ENCODE peak calls at places on chromosome 9, in five cellular contexts. R is AG08396, B is fibroblast of lung, N is heart right ventricle, C is LoVo. V is an unnamed sample.
A peak's percentile ranks its signal among the peaks of the same experiment; 100 is the strongest.

GRCh38 chr9:110130791-110131416 is 77.1 kb downstream of the C9orf152 start:
- DNase-seq in R (no peak), B (no peak), N (no peak), C (no peak), V (no peak)

GRCh38 chr9:92406506-92406905 is 2.1 kb upstream of the OGN start:
- DNase-seq in R (no peak), B (peak; percentile 50), N (peak; percentile 38), C (no peak), V (no peak)

GRCh38 chr9:32350682-32351081 is 33.8 kb upstream of the ACO1 start:
- DNase-seq in R (no peak), B (peak; percentile 17), N (no peak), C (peak; percentile 22), V (no peak)

GRCh38 chr9:84238652-84239051 is 101.9 kb downstream of the SLC28A3 start:
- DNase-seq in R (no peak), B (no peak), N (no peak), C (no peak), V (no peak)

GRCh38 chr9:16671591-16672137 is 198.8 kb downstream of the BNC2 start:
- DNase-seq in R (no peak), B (peak; percentile 86), N (no peak), C (no peak), V (peak; percentile 42)

GRCh38 chr9:87007711-87008360 is 60.5 kb upstream of the GAS1 start:
- DNase-seq in R (no peak), B (no peak), N (no peak), C (no peak), V (no peak)

GRCh38 chr9:36603006-36603405 is 30.3 kb downstream of the MELK start:
- DNase-seq in R (peak; percentile 47), B (peak; percentile 36), N (no peak), C (no peak), V (no peak)

GRCh38 chr9:88809371-88809770 is 181.9 kb upstream of the S1PR3 start:
- DNase-seq in R (no peak), B (no peak), N (no peak), C (no peak), V (no peak)

GRCh38 chr9:94084314-94084713 is at the start of gene PTPDC1:
- DNase-seq in R (peak; percentile 55), B (peak; percentile 76), N (peak; percentile 54), C (no peak), V (peak; percentile 62)

GRCh38 chr9:2260401-2261306 is 245.5 kb downstream of the SMARCA2 start:
- DNase-seq in R (peak; percentile 54), B (peak; percentile 67), N (no peak), C (peak; percentile 13), V (no peak)

GRCh38 chr9:116394070-116394469 is 240.5 kb downstream of the PAPPA start:
- DNase-seq in R (no peak), B (no peak), N (no peak), C (no peak), V (no peak)

GRCh38 chr9:105007143-105007542 is 79.2 kb upstream of the ABCA1 start:
- DNase-seq in R (peak; percentile 59), B (peak; percentile 96), N (peak; percentile 8), C (no peak), V (peak; percentile 38)

GRCh38 chr9:122562134-122562760 is 9.3 kb downstream of the OR1N2 start:
- DNase-seq in R (no peak), B (no peak), N (no peak), C (no peak), V (no peak)

GRCh38 chr9:137448569-137448962 is 7.4 kb upstream of the ENTPD8 start:
- DNase-seq in R (no peak), B (no peak), N (no peak), C (no peak), V (no peak)

GRCh38 chr9:96417051-96417586 is 1.1 kb downstream of the ZNF367 start:
- DNase-seq in R (peak; percentile 94), B (peak; percentile 74), N (peak; percentile 90), C (peak; percentile 83), V (peak; percentile 30)

GRCh38 chr9:7185612-7186011 is 427.8 kb downstream of the KDM4C start:
- DNase-seq in R (peak; percentile 69), B (peak; percentile 95), N (no peak), C (peak; percentile 70), V (peak; percentile 58)

GRCh38 chr9:87677776-87678587 is 47.9 kb upstream of the CTSL start:
- DNase-seq in R (no peak), B (no peak), N (no peak), C (no peak), V (no peak)

GRCh38 chr9:38046669-38047300 is 22.2 kb downstream of the SHB start:
- DNase-seq in R (peak; percentile 56), B (peak; percentile 89), N (no peak), C (peak; percentile 91), V (no peak)

GRCh38 chr9:2459756-2460155 is 161.8 kb upstream of the VLDLR start:
- DNase-seq in R (no peak), B (no peak), N (no peak), C (no peak), V (no peak)

GRCh38 chr9:122402403-122403268 is 31.8 kb downstream of the PTGS1 start:
- DNase-seq in R (peak; percentile 88), B (peak; percentile 96), N (peak; percentile 31), C (peak; percentile 48), V (peak; percentile 91)

GRCh38 chr9:5850735-5851122 is 17.8 kb upstream of the ERMP1 start:
- DNase-seq in R (no peak), B (no peak), N (no peak), C (no peak), V (no peak)

GRCh38 chr9:5951686-5952211 is 61.1 kb downstream of the MLANA start:
- DNase-seq in R (peak; percentile 8), B (peak; percentile 67), N (no peak), C (no peak), V (peak; percentile 29)

GRCh38 chr9:111158375-111158774 is 120.1 kb upstream of the LPAR1 start:
- DNase-seq in R (no peak), B (peak; percentile 45), N (no peak), C (no peak), V (no peak)

GRCh38 chr9:112819635-112820496 is 69.3 kb downstream of the SNX30 start:
- DNase-seq in R (peak; percentile 74), B (peak; percentile 83), N (peak; percentile 68), C (peak; percentile 47), V (peak; percentile 50)

GRCh38 chr9:2640570-2640969 is 19.0 kb downstream of the VLDLR start:
- DNase-seq in R (no peak), B (no peak), N (no peak), C (no peak), V (no peak)

GRCh38 chr9:134591573-134591981 is 50.0 kb upstream of the COL5A1 start:
- DNase-seq in R (no peak), B (peak; percentile 55), N (no peak), C (no peak), V (no peak)

V was measured in AG04450.